ENCODE peak calls at places on chromosomes 3 and 15, in four cellular contexts. J is transverse colon, A is body of pancreas, N is HepG2. F is an unnamed sample.

GRCh38 chr15:31391687-31392671 is 65.3 kb downstream of the KLF13 start:
- DNase-seq in J (peak), A (peak), N (no peak), F (peak)

GRCh38 chr15:68635142-68635541 is 56.3 kb downstream of the CORO2B start:
- DNase-seq in J (no peak), A (no peak), N (no peak), F (no peak)

GRCh38 chr15:83053151-83053550 is 13.9 kb downstream of the BTBD1 start:
- DNase-seq in J (no peak), A (no peak), N (no peak), F (no peak)

GRCh38 chr3:100352296-100353178 is 18.0 kb downstream of the NIT2 start:
- DNase-seq in J (no peak), A (no peak), N (no peak), F (no peak)

GRCh38 chr15:34355241-34355640 is 11.8 kb downstream of the LPCAT4 start:
- DNase-seq in J (no peak), A (no peak), N (no peak), F (no peak)

GRCh38 chr15:78635346-78635745 is 5.7 kb downstream of the CHRNB4 start:
- DNase-seq in J (no peak), A (no peak), N (no peak), F (no peak)

GRCh38 chr3:45688194-45688881 is 858 bp upstream of the SACM1L start:
- DNase-seq in J (peak), A (peak), N (peak), F (no peak)

GRCh38 chr3:123791417-123791816 is 92.7 kb downstream of the MYLK start:
- DNase-seq in J (no peak), A (no peak), N (no peak), F (no peak)

GRCh38 chr3:16207031-16207430 is 32.6 kb downstream of the GALNT15 start:
- DNase-seq in J (no peak), A (no peak), N (no peak), F (no peak)

GRCh38 chr3:177220136-177220974 is 23.1 kb upstream of the TBL1XR1 start:
- DNase-seq in J (no peak), A (no peak), N (no peak), F (no peak)

GRCh38 chr15:99002226-99002625 is 5.4 kb downstream of the PGPEP1L start:
- DNase-seq in J (no peak), A (no peak), N (no peak), F (no peak)

GRCh38 chr15:25250011-25250596 is 188.7 kb downstream of the UBE3A start:
- DNase-seq in J (peak), A (no peak), N (no peak), F (peak)

GRCh38 chr3:187447737-187448136 is 79.6 kb downstream of the RTP4 start:
- DNase-seq in J (no peak), A (no peak), N (no peak), F (no peak)

GRCh38 chr15:42184313-42184712 is 23.8 kb downstream of the VPS39 start:
- DNase-seq in J (no peak), A (no peak), N (no peak), F (no peak)

GRCh38 chr3:178714971-178715832 is 179.0 kb downstream of the KCNMB2 start:
- DNase-seq in J (no peak), A (no peak), N (no peak), F (no peak)

GRCh38 chr15:89576417-89576773 is 1.1 kb downstream of the TICRR start:
- DNase-seq in J (no peak), A (no peak), N (no peak), F (no peak)

GRCh38 chr3:128074851-128075515 is 22.7 kb downstream of the SEC61A1 start:
- DNase-seq in J (no peak), A (no peak), N (no peak), F (no peak)

GRCh38 chr3:191282262-191283215 is 46.7 kb upstream of the CCDC50 start:
- DNase-seq in J (no peak), A (no peak), N (no peak), F (no peak)

GRCh38 chr3:128818186-128818787 is 61.1 kb upstream of the ACAD9 start:
- DNase-seq in J (no peak), A (no peak), N (no peak), F (no peak)

GRCh38 chr3:108918866-108919265 is 34.8 kb downstream of the GUCA1C start:
- DNase-seq in J (no peak), A (no peak), N (no peak), F (no peak)

GRCh38 chr3:492586-493296 is 296.2 kb downstream of the CHL1 start:
- DNase-seq in J (no peak), A (no peak), N (no peak), F (no peak)

GRCh38 chr15:101255066-101255415 is 3.2 kb upstream of the CHSY1 start:
- DNase-seq in J (no peak), A (no peak), N (no peak), F (no peak)

GRCh38 chr3:115943579-115943978 is 320.3 kb downstream of the GAP43 start:
- DNase-seq in J (no peak), A (no peak), N (no peak), F (no peak)

GRCh38 chr3:127690823-127691452 is 18.2 kb downstream of the ABTB1 start:
- DNase-seq in J (no peak), A (no peak), N (peak), F (no peak)

GRCh38 chr3:195072916-195073564 is 197.9 kb downstream of the XXYLT1 start:
- DNase-seq in J (peak), A (no peak), N (no peak), F (peak)

GRCh38 chr3:150635526-150635925 is 32.4 kb downstream of the SELENOT start:
- DNase-seq in J (no peak), A (no peak), N (no peak), F (no peak)

GRCh38 chr15:83304861-83305661 is 20.6 kb upstream of the BNC1 start:
- DNase-seq in J (no peak), A (no peak), N (no peak), F (no peak)

GRCh38 chr3:21766002-21766401 is 15.0 kb upstream of the ZNF385D start:
- DNase-seq in J (no peak), A (no peak), N (no peak), F (no peak)

GRCh38 chr3:159764211-159765024 is 224.2 kb upstream of the IL12A start:
- DNase-seq in J (peak), A (peak), N (no peak), F (peak)
- TF ChIP-seq POLR2A in J (peak), A (no peak), N (no peak), F (peak)

GRCh38 chr3:112117415-112117814 is 15.6 kb downstream of the GCSAM start:
- DNase-seq in J (no peak), A (no peak), N (no peak), F (no peak)

GRCh38 chr3:112114558-112115160 is 18.4 kb downstream of the GCSAM start:
- DNase-seq in J (no peak), A (no peak), N (no peak), F (no peak)

GRCh38 chr3:112115806-112116383 is 17.2 kb downstream of the GCSAM start:
- DNase-seq in J (no peak), A (no peak), N (no peak), F (no peak)

GRCh38 chr3:112116777-112117186 is 16.3 kb downstream of the GCSAM start:
- DNase-seq in J (no peak), A (no peak), N (no peak), F (peak)

DNA sequence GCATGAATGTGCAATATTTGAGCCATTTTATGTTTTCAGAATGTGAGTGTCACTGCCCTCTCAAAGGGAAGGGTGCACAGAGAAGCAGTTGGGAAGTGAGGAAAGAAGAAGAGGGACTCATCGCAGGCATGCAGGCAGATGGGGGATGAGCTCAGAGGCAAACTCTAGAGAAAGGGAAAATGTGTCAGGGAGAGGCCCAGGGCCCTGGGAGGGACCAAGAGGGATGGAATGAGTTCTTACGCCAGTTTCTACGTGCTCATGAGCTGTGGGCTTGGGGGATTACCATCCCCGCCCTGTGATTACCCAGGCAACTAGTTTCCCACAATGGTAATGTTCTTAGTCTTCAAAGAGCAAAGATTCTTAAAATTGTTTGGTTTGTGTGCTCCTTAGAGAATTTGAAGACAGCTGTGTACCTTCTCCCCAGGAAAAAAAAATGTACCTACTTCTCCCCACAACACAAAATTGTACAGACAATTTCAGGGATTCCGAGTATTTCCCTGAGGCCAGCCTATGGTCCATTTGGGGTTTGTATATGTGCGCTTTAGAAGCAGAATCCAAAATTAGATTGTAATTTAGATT is 17.8 kb downstream of the GCSAM start:
- DNase-seq in J (no peak), A (no peak), N (no peak), F (no peak)
- TF ChIP-seq POLR2A in J (no peak), A (no peak), N (no peak), F (no peak)

GRCh38 chr15:73928241-73928579 is 1.9 kb downstream of the LOXL1 start:
- DNase-seq in J (no peak), A (no peak), N (no peak), F (peak)

GRCh38 chr15:73927003-73927475 is 777 bp downstream of the LOXL1 start:
- DNase-seq in J (peak), A (peak), N (no peak), F (peak)

GRCh38 chr15:73924258-73924921 is 1.9 kb upstream of the LOXL1 start:
- DNase-seq in J (no peak), A (no peak), N (no peak), F (no peak)

GRCh38 chr15:73927476-73928240 is 1.4 kb downstream of the LOXL1 start:
- DNase-seq in J (peak), A (peak), N (no peak), F (peak)

DNA sequence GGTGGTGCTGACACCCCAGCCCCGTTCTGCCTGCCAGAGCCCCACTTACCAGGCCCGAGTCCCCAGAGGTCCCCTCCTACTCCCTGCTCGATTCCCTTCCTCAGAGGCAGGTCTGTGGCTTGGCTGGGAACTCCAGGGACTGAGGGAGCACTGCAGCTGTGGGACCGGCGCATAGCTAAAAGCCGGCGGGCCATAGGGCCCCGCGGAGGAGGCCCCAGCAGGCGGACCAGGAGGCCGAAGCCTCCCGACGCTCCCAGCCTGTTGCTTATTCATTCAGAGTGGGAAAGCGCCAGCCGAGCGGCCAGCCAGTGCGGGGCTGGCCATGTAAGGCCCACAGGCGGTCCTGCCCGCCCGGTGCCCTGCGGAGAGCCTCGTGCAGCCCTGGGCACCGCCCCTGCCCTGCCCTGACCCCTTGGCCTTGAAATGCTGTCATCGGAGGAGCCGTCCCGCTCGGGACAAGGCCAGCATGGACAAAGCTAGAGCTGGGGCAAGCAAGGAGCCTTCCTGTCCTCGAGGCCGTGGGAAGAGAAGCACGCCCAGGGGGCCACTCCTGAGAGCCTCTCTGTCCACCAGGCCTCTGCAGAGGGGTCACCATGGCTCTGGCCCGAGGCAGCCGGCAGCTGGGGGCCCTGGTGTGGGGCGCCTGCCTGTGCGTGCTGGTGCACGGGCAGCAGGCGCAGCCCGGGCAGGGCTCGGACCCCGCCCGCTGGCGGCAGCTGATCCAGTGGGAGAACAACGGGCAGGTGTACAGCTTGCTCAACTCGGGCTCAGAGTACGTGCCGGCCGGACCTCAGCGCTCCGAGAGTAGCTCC is at the start of gene LOXL1:
- DNase-seq in J (peak), A (peak), N (peak), F (peak)
- TF ChIP-seq POLR2A in J (peak), A (peak), N (no peak), F (peak)

GRCh38 chr3:69013256-69014021 is at the start of gene EOGT:
- DNase-seq in J (peak), A (peak), N (peak), F (peak)
- TF ChIP-seq POLR2A in J (peak), A (peak), N (peak), F (no peak)

DNA sequence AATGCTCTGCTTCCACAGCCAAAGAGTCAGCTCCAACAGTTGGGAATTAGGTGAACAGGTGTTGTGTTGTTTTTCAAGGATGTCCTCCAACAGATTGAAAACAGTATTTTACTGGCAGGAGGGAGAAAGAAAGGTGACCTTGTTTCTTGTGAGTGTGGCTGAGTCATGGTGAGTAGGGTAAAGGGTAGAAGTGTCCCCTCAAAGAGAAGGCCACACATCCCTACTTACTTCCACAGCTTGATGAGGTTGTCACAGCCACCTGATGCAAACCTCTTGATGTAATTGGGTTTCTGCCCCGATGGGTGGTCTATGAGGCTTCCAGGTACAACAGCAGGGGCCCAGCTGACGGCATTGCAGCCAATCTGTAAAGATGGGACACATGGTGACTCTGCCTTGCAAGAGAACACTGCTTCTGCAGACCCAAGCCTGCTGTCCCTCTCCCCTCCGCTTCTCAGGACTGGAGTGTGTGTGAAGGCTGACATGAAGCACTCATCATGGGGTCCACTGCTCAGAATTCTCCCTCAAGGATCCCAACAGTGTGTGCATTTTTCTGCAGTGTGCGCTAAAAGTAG is 12.7 kb upstream of the GHRL start:
- DNase-seq in J (no peak), A (no peak), N (no peak), F (no peak)
- TF ChIP-seq POLR2A in J (no peak), A (no peak), N (no peak), F (no peak)

F was measured in heart left ventricle.